ENCODE peak calls at places on chromosomes 3 and 15, in six cellular contexts. One of them, this sample, is unnamed. For H3K4me1, the result is how much of the 10 kb centered on the place peaks cover.

GRCh38 chr15:44535509-44536297 is 1.2 kb upstream of the EIF3J start:
- DNase-seq in heart left ventricle: peak
- DNase-seq in astrocyte: no peak
- DNase-seq in tibial artery: no peak
- DNase-seq in body of pancreas: peak
- DNase-seq in A549: no peak
- DNase-seq in this sample: peak

GRCh38 chr3:138334608-138335007 is 5.0 kb upstream of the NME9 start:
- DNase-seq in heart left ventricle: no peak
- DNase-seq in astrocyte: no peak
- DNase-seq in tibial artery: no peak
- DNase-seq in body of pancreas: no peak
- DNase-seq in A549: no peak
- DNase-seq in this sample: peak

GRCh38 chr3:129888739-129889138 is 4.8 kb downstream of the TMCC1 start:
- DNase-seq in heart left ventricle: no peak
- DNase-seq in astrocyte: peak
- DNase-seq in tibial artery: no peak
- DNase-seq in body of pancreas: no peak
- DNase-seq in A549: no peak
- DNase-seq in this sample: peak

GRCh38 chr3:20225769-20226168 is 39.8 kb upstream of the SGO1 start:
- DNase-seq in heart left ventricle: no peak
- DNase-seq in astrocyte: peak
- DNase-seq in tibial artery: no peak
- DNase-seq in body of pancreas: no peak
- DNase-seq in A549: peak
- DNase-seq in this sample: no peak

GRCh38 chr15:48432688-48433087 is 101.5 kb downstream of the DUT start:
- DNase-seq in heart left ventricle: no peak
- DNase-seq in astrocyte: no peak
- DNase-seq in tibial artery: no peak
- DNase-seq in body of pancreas: no peak
- DNase-seq in A549: no peak
- DNase-seq in this sample: no peak

GRCh38 chr3:25511972-25512721 is 84.1 kb downstream of the RARB start:
- DNase-seq in heart left ventricle: no peak
- DNase-seq in astrocyte: no peak
- DNase-seq in tibial artery: no peak
- DNase-seq in body of pancreas: no peak
- DNase-seq in A549: no peak
- DNase-seq in this sample: no peak

GRCh38 chr3:141375381-141376301 is 7.3 kb downstream of the ZBTB38 start:
- DNase-seq in heart left ventricle: no peak
- DNase-seq in astrocyte: no peak
- DNase-seq in tibial artery: no peak
- DNase-seq in body of pancreas: no peak
- DNase-seq in A549: no peak
- DNase-seq in this sample: no peak

GRCh38 chr3:69255928-69256327 is 130.0 kb downstream of the FRMD4B start:
- DNase-seq in heart left ventricle: no peak
- DNase-seq in astrocyte: no peak
- DNase-seq in tibial artery: no peak
- DNase-seq in body of pancreas: no peak
- DNase-seq in A549: no peak
- DNase-seq in this sample: no peak

GRCh38 chr3:104584702-104585101 is 782.0 kb upstream of the ALCAM start:
- DNase-seq in heart left ventricle: no peak
- DNase-seq in astrocyte: peak
- DNase-seq in tibial artery: no peak
- DNase-seq in body of pancreas: no peak
- DNase-seq in A549: no peak
- DNase-seq in this sample: no peak

GRCh38 chr3:195777975-195778374 is 33.8 kb downstream of the MUC4 start:
- DNase-seq in heart left ventricle: no peak
- DNase-seq in astrocyte: no peak
- DNase-seq in tibial artery: no peak
- DNase-seq in body of pancreas: no peak
- DNase-seq in A549: no peak
- DNase-seq in this sample: peak

GRCh38 chr3:12476238-12476897 is 7.9 kb upstream of the TSEN2 start:
- DNase-seq in heart left ventricle: no peak
- DNase-seq in astrocyte: peak
- DNase-seq in tibial artery: no peak
- DNase-seq in body of pancreas: no peak
- DNase-seq in A549: no peak
- DNase-seq in this sample: peak

GRCh38 chr3:70359711-70360110 is 47.3 kb upstream of the MDFIC2 start:
- DNase-seq in heart left ventricle: no peak
- DNase-seq in astrocyte: no peak
- DNase-seq in tibial artery: no peak
- DNase-seq in body of pancreas: no peak
- DNase-seq in A549: no peak
- DNase-seq in this sample: no peak

GRCh38 chr3:185532881-185533280 is 19.5 kb downstream of the LIPH start:
- DNase-seq in heart left ventricle: no peak
- DNase-seq in astrocyte: no peak
- DNase-seq in tibial artery: no peak
- DNase-seq in body of pancreas: no peak
- DNase-seq in A549: no peak
- DNase-seq in this sample: no peak

GRCh38 chr15:25811481-25811906 is 51.6 kb downstream of the ATP10A start:
- DNase-seq in heart left ventricle: no peak
- DNase-seq in astrocyte: no peak
- DNase-seq in tibial artery: no peak
- DNase-seq in body of pancreas: no peak
- DNase-seq in A549: no peak
- DNase-seq in this sample: peak

GRCh38 chr3:16663852-16664712 is 58.9 kb upstream of the DAZL start:
- DNase-seq in heart left ventricle: no peak
- DNase-seq in astrocyte: no peak
- DNase-seq in tibial artery: no peak
- DNase-seq in body of pancreas: no peak
- DNase-seq in A549: no peak
- DNase-seq in this sample: no peak

GRCh38 chr3:76585794-76586392 is 454.0 kb upstream of the ROBO2 start:
- DNase-seq in heart left ventricle: no peak
- DNase-seq in astrocyte: no peak
- DNase-seq in tibial artery: no peak
- DNase-seq in body of pancreas: no peak
- DNase-seq in A549: peak
- DNase-seq in this sample: peak

GRCh38 chr3:180421711-180422110 is 180.3 kb upstream of the TTC14 start:
- DNase-seq in heart left ventricle: no peak
- DNase-seq in astrocyte: no peak
- DNase-seq in tibial artery: no peak
- DNase-seq in body of pancreas: no peak
- DNase-seq in A549: no peak
- DNase-seq in this sample: no peak

GRCh38 chr15:42401544-42402478 is 42.5 kb downstream of the CAPN3 start:
- DNase-seq in heart left ventricle: no peak
- DNase-seq in astrocyte: no peak
- DNase-seq in tibial artery: no peak
- DNase-seq in body of pancreas: no peak
- DNase-seq in A549: no peak
- DNase-seq in this sample: no peak

GRCh38 chr3:164514576-164514975 is 563.7 kb downstream of the SI start:
- DNase-seq in heart left ventricle: no peak
- DNase-seq in astrocyte: no peak
- DNase-seq in tibial artery: no peak
- DNase-seq in body of pancreas: no peak
- DNase-seq in A549: no peak
- DNase-seq in this sample: no peak

GRCh38 chr3:15471861-15472260 is 44.5 kb downstream of the EAF1 start:
- DNase-seq in heart left ventricle: no peak
- DNase-seq in astrocyte: no peak
- DNase-seq in tibial artery: no peak
- DNase-seq in body of pancreas: no peak
- DNase-seq in A549: no peak
- DNase-seq in this sample: no peak

GRCh38 chr3:74789111-74789510 is 174.7 kb upstream of the CNTN3 start:
- DNase-seq in heart left ventricle: no peak
- DNase-seq in astrocyte: no peak
- DNase-seq in tibial artery: no peak
- DNase-seq in body of pancreas: no peak
- DNase-seq in A549: no peak
- DNase-seq in this sample: no peak

GRCh38 chr3:63910873-63911272 is 1.3 kb downstream of the SCAANT1 start:
- DNase-seq in heart left ventricle: no peak
- DNase-seq in astrocyte: peak
- DNase-seq in tibial artery: no peak
- DNase-seq in body of pancreas: no peak
- DNase-seq in A549: no peak
- DNase-seq in this sample: peak
- H3K27ac ChIP-seq in heart left ventricle: peak
- H3K27ac ChIP-seq in astrocyte: peak
- H3K27ac ChIP-seq in tibial artery: peak
- H3K27ac ChIP-seq in body of pancreas: peak
- H3K27ac ChIP-seq in A549: peak
- H3K27ac ChIP-seq in this sample: peak

GRCh38 chr3:30933478-30934207 is 39.2 kb upstream of the GADL1 start:
- DNase-seq in heart left ventricle: no peak
- DNase-seq in astrocyte: no peak
- DNase-seq in tibial artery: no peak
- DNase-seq in body of pancreas: no peak
- DNase-seq in A549: no peak
- DNase-seq in this sample: peak

GRCh38 chr3:30934208-30934550 is 39.7 kb upstream of the GADL1 start:
- DNase-seq in heart left ventricle: no peak
- DNase-seq in astrocyte: peak
- DNase-seq in tibial artery: no peak
- DNase-seq in body of pancreas: no peak
- DNase-seq in A549: peak
- DNase-seq in this sample: peak
- H3K4me1 ChIP-seq in heart left ventricle: under half
- H3K4me1 ChIP-seq in astrocyte: under half
- H3K4me1 ChIP-seq in tibial artery: under half
- H3K4me1 ChIP-seq in body of pancreas: under half
- H3K4me1 ChIP-seq in A549: under half
- H3K4me1 ChIP-seq in this sample: under half

DNA sequence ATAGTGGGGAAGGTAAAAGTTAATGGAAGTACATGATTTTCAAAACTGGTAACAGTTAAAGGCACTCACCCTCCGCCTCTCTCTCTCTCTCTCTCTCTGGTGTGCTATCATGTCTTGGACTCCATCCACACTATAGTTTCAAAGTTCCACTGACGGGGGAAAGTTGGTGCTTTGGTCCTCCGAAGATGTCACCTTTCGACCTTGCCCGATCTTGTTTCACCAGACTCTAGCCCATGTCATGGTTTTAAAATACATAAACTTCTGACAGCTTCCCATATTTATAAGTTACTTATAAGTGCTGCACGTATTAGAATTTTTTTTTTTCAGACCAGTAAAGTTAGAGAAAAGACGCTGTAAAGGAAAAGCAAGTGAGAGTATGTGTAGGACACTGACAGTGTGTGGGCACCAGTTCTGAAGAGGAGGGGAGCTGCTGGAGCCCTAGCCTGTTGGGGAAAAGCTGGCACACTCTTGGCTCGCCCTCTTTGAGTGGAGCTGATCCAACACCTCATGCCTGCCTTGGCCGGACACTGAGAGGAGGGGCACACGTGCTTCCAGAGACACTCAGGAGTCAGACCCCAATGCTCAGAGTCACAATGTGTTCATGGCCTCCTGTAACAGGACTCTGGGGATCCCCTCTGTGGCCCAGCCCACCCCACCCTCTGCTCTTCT is 200.5 kb upstream of the TPM1 start:
- DNase-seq in heart left ventricle: peak
- DNase-seq in astrocyte: no peak
- DNase-seq in tibial artery: no peak
- DNase-seq in body of pancreas: peak
- DNase-seq in A549: no peak
- DNase-seq in this sample: no peak
- H3K27ac ChIP-seq in heart left ventricle: peak
- H3K27ac ChIP-seq in astrocyte: no peak
- H3K27ac ChIP-seq in tibial artery: no peak
- H3K27ac ChIP-seq in body of pancreas: peak
- H3K27ac ChIP-seq in A549: peak
- H3K27ac ChIP-seq in this sample: no peak

DNA sequence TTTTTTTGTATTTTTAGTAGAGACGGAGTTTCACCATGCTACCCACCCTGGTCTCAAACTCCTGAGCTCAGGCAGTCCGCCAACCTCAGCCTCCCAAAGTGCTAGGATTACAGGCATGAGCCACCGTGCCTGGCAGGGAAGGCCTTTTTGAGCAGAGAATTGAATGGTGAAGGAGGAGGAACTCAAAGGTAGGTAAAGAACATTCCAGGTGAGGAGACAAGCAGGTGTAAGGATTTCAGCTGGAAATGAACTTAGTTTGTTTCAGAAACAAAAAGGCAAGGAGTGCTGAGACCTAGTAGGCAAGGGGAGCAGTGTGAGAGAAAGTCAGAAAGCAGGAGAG is 2.5 kb downstream of the TICRR start:
- DNase-seq in heart left ventricle: no peak
- DNase-seq in astrocyte: no peak
- DNase-seq in tibial artery: no peak
- DNase-seq in body of pancreas: no peak
- DNase-seq in A549: no peak
- DNase-seq in this sample: no peak
- H3K4me1 ChIP-seq in heart left ventricle: under half
- H3K4me1 ChIP-seq in astrocyte: under half
- H3K4me1 ChIP-seq in tibial artery: under half
- H3K4me1 ChIP-seq in body of pancreas: under half
- H3K4me1 ChIP-seq in A549: under half
- H3K4me1 ChIP-seq in this sample: under half

GRCh38 chr3:194575484-194576210 is 57.6 kb downstream of the TMEM44 start:
- DNase-seq in heart left ventricle: no peak
- DNase-seq in astrocyte: peak
- DNase-seq in tibial artery: peak
- DNase-seq in body of pancreas: no peak
- DNase-seq in A549: peak
- DNase-seq in this sample: peak
- H3K27ac ChIP-seq in heart left ventricle: peak
- H3K27ac ChIP-seq in astrocyte: peak
- H3K27ac ChIP-seq in tibial artery: peak
- H3K27ac ChIP-seq in body of pancreas: no peak
- H3K27ac ChIP-seq in A549: peak
- H3K27ac ChIP-seq in this sample: peak

GRCh38 chr3:112675349-112675748 is 34.4 kb upstream of the CCDC80 start:
- DNase-seq in heart left ventricle: no peak
- DNase-seq in astrocyte: no peak
- DNase-seq in tibial artery: no peak
- DNase-seq in body of pancreas: no peak
- DNase-seq in A549: no peak
- DNase-seq in this sample: no peak

GRCh38 chr3:112671930-112672715 is 31.2 kb upstream of the CCDC80 start:
- DNase-seq in heart left ventricle: no peak
- DNase-seq in astrocyte: peak
- DNase-seq in tibial artery: no peak
- DNase-seq in body of pancreas: no peak
- DNase-seq in A549: no peak
- DNase-seq in this sample: peak

GRCh38 chr3:112670824-112671223 is 29.9 kb upstream of the CCDC80 start:
- DNase-seq in heart left ventricle: no peak
- DNase-seq in astrocyte: no peak
- DNase-seq in tibial artery: no peak
- DNase-seq in body of pancreas: no peak
- DNase-seq in A549: no peak
- DNase-seq in this sample: no peak

GRCh38 chr3:112675943-112676530 is 35.1 kb upstream of the CCDC80 start:
- DNase-seq in heart left ventricle: no peak
- DNase-seq in astrocyte: no peak
- DNase-seq in tibial artery: no peak
- DNase-seq in body of pancreas: no peak
- DNase-seq in A549: no peak
- DNase-seq in this sample: no peak

GRCh38 chr3:112672716-112673506 is 32.0 kb upstream of the CCDC80 start:
- DNase-seq in heart left ventricle: no peak
- DNase-seq in astrocyte: no peak
- DNase-seq in tibial artery: no peak
- DNase-seq in body of pancreas: no peak
- DNase-seq in A549: no peak
- DNase-seq in this sample: no peak
- H3K4me1 ChIP-seq in heart left ventricle: under half
- H3K4me1 ChIP-seq in astrocyte: under half
- H3K4me1 ChIP-seq in tibial artery: under half
- H3K4me1 ChIP-seq in body of pancreas: under half
- H3K4me1 ChIP-seq in A549: half or more
- H3K4me1 ChIP-seq in this sample: half or more